ENCODE peak calls at places on chromosomes 3 and 15, in six cellular contexts. X is T follicular helper cell, O is HCEC 1CT, V is GM12865, W is epithelial cell of esophagus, U is KBM-7. H is an unnamed sample.

GRCh38 chr3:126939347-126939735 is 43.6 kb upstream of the PLXNA1 start:
- DNase-seq in X (no peak), O (no peak), V (no peak), W (no peak), U (no peak), H (no peak)

GRCh38 chr3:96012941-96013340 is 801.5 kb upstream of the EPHA6 start:
- DNase-seq in X (no peak), O (peak), V (no peak), W (peak), U (no peak), H (no peak)

GRCh38 chr15:67701669-67702068 is 123.6 kb upstream of the SKOR1 start:
- DNase-seq in X (no peak), O (no peak), V (no peak), W (no peak), U (no peak), H (no peak)

GRCh38 chr15:70252056-70252935 is 154.6 kb upstream of the TLE3 start:
- DNase-seq in X (no peak), O (no peak), V (no peak), W (peak), U (no peak), H (no peak)

GRCh38 chr15:28096720-28097431 is 2.2 kb downstream of the OCA2 start:
- DNase-seq in X (no peak), O (no peak), V (no peak), W (no peak), U (no peak), H (peak)

GRCh38 chr3:180828001-180828720 is 84.3 kb upstream of the FXR1 start:
- DNase-seq in X (no peak), O (no peak), V (no peak), W (no peak), U (no peak), H (no peak)

GRCh38 chr3:64686446-64686908 is 1.3 kb downstream of the ADAMTS9 start:
- DNase-seq in X (no peak), O (peak), V (no peak), W (peak), U (peak), H (peak)

GRCh38 chr3:181693280-181693679 is 18.4 kb upstream of the SOX2 start:
- DNase-seq in X (no peak), O (no peak), V (no peak), W (no peak), U (no peak), H (no peak)

GRCh38 chr3:5084224-5084623 is 37.9 kb upstream of the ARL8B start:
- DNase-seq in X (no peak), O (no peak), V (no peak), W (no peak), U (no peak), H (no peak)

GRCh38 chr3:134074001-134074789 is 44.5 kb upstream of the SLCO2A1 start:
- DNase-seq in X (no peak), O (no peak), V (no peak), W (no peak), U (no peak), H (no peak)

GRCh38 chr3:179082416-179082815 is 10.8 kb upstream of the ZMAT3 start:
- DNase-seq in X (no peak), O (peak), V (no peak), W (peak), U (no peak), H (peak)

GRCh38 chr3:194930439-194931204 is 244.9 kb downstream of the FAM43A start:
- DNase-seq in X (no peak), O (peak), V (no peak), W (peak), U (no peak), H (peak)

GRCh38 chr3:37640636-37641375 is 220.9 kb upstream of the CTDSPL start:
- DNase-seq in X (no peak), O (no peak), V (no peak), W (no peak), U (no peak), H (no peak)

GRCh38 chr3:142844339-142844977 is 44.4 kb downstream of the PCOLCE2 start:
- DNase-seq in X (no peak), O (peak), V (peak), W (peak), U (peak), H (peak)

GRCh38 chr3:15207836-15208504 is 1.9 kb downstream of the CAPN7 start:
- DNase-seq in X (no peak), O (peak), V (no peak), W (no peak), U (peak), H (peak)

GRCh38 chr3:43872901-43873300 is 182.2 kb downstream of the ABHD5 start:
- DNase-seq in X (no peak), O (peak), V (no peak), W (peak), U (no peak), H (peak)

H was measured in ELR.